ENCODE peak calls at places on chromosomes 7 and 10, in seven cellular contexts. A, O, Z, P, Y, D and R are unnamed samples.

GRCh38 chr7:1650363-1651030 is 19.6 kb upstream of the ELFN1 start:
- DNase-seq in A (no peak), O (no peak), Z (peak; percentile 3), P (no peak), Y (no peak), D (no peak), R (no peak)

GRCh38 chr10:28317735-28318134 is 14.9 kb upstream of the MPP7 start:
- DNase-seq in A (no peak), O (no peak), Z (no peak), P (no peak), Y (no peak), D (no peak), R (no peak)

GRCh38 chr10:28250782-28251181 is 52.1 kb downstream of the MPP7 start:
- DNase-seq in A (no peak), O (peak; percentile 59), Z (peak; percentile 20), P (peak; percentile 26), Y (no peak), D (no peak), R (peak; percentile 19)

GRCh38 chr7:155373359-155374273 is 75.9 kb downstream of the INSIG1 start:
- DNase-seq in A (no peak), O (peak; percentile 26), Z (no peak), P (no peak), Y (no peak), D (no peak), R (peak; percentile 11)

GRCh38 chr7:142646274-142646895 is 102.9 kb upstream of the PRSS1 start:
- DNase-seq in A (no peak), O (no peak), Z (no peak), P (no peak), Y (no peak), D (no peak), R (no peak)

GRCh38 chr7:41232086-41232485 is 470.8 kb downstream of the INHBA start:
- DNase-seq in A (no peak), O (peak; percentile 48), Z (no peak), P (no peak), Y (no peak), D (no peak), R (no peak)

GRCh38 chr10:73892314-73893080 is 18.1 kb upstream of the CAMK2G start:
- DNase-seq in A (no peak), O (peak; percentile 64), Z (no peak), P (no peak), Y (no peak), D (no peak), R (peak; percentile 82)

GRCh38 chr7:78510580-78511188 is 712.1 kb downstream of the PHTF2 start:
- DNase-seq in A (peak; percentile 7), O (peak; percentile 63), Z (peak; percentile 49), P (peak; percentile 50), Y (no peak), D (peak; percentile 4), R (peak; percentile 42)

GRCh38 chr10:46306550-46307184 is 19.9 kb downstream of the ANTXRL start:
- DNase-seq in A (no peak), O (no peak), Z (no peak), P (no peak), Y (no peak), D (no peak), R (no peak)

GRCh38 chr10:101969496-101969895 is 86.5 kb downstream of the ARMH3 start:
- DNase-seq in A (no peak), O (no peak), Z (no peak), P (no peak), Y (no peak), D (no peak), R (no peak)
- H3K4me3 ChIP-seq in A (no peak overlapping the region), O (no peak overlapping the region), Z (no peak overlapping the region), P (no peak overlapping the region), Y (no peak overlapping the region), D (no peak overlapping the region), R (no peak overlapping the region)

GRCh38 chr10:34590802-34591201 is 224.3 kb downstream of the PARD3 start:
- DNase-seq in A (no peak), O (no peak), Z (no peak), P (no peak), Y (no peak), D (no peak), R (no peak)
- TF ChIP-seq CTCF in A (no peak), O (no peak), Z (no peak), P (no peak), Y (no peak), D (no peak), R (no peak)

DNA sequence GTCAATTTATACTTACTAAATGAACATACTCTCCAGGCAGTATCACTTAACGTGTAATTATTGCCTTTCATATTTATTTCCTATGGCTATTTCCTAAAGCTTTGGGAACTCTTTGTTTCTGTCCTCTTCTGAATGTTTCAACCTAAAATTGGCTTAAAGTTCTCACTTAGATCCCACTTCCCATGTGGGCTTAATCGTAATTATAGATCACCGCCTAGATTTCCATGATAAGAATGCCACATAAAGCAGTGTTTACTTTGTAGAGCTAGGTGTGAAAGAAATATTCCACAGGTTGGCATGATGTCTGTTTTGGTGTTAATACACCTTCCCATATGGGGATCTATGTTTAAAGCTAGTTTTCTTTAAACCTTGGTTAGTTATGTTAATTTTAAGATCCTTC is 1.5 kb downstream of the HDAC9 start:
- DNase-seq in A (no peak), O (no peak), Z (no peak), P (no peak), Y (no peak), D (no peak), R (no peak)
- H3K4me3 ChIP-seq in A (peak overlapping the region; percentile 63), O (peak overlapping the region; percentile 53), Z (no peak overlapping the region), P (no peak overlapping the region), Y (peak overlapping the region; percentile 73), D (no peak overlapping the region), R (no peak overlapping the region)

DNA sequence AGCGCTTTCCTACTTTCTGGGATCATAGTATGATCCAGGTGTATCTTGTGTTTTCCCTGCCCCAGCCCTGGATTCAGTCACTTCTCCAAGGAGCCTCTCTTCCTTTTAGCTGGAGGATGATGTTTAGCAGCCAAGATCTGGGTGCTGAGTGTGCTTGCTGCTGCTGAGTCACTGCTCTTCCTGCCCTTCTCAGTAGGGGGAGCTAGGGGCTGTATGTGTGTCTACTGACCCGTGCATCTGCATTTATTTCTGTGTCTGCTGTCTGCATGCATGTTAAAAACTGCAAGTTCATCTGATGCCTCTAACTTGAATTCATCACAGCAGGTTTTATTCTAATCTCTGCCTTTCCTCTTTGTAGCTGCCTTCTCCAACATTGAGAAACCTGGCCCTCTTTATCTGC is 31.6 kb downstream of the MGMT start:
- DNase-seq in A (no peak), O (no peak), Z (no peak), P (no peak), Y (no peak), D (no peak), R (no peak)
- TF ChIP-seq CTCF in A (no peak), O (no peak), Z (no peak), P (no peak), Y (no peak), D (no peak), R (no peak)

GRCh38 chr10:71848325-71849277 is 2.5 kb downstream of the PSAP start:
- DNase-seq in A (no peak), O (peak; percentile 41), Z (no peak), P (no peak), Y (no peak), D (no peak), R (no peak)

GRCh38 chr10:71850745-71851629 is at the start of gene PSAP:
- DNase-seq in A (peak; percentile 99), O (peak; percentile 97), Z (peak; percentile 100), P (peak; percentile 94), Y (peak; percentile 98), D (peak; percentile 99), R (peak; percentile 98)

GRCh38 chr10:71847418-71847817 is 3.6 kb downstream of the PSAP start:
- DNase-seq in A (no peak), O (no peak), Z (no peak), P (no peak), Y (no peak), D (no peak), R (no peak)

GRCh38 chr10:71850021-71850744 is 868 bp downstream of the PSAP start:
- DNase-seq in A (no peak), O (no peak), Z (no peak), P (no peak), Y (no peak), D (no peak), R (no peak)

GRCh38 chr10:71849461-71849908 is 1.6 kb downstream of the PSAP start:
- DNase-seq in A (no peak), O (no peak), Z (no peak), P (no peak), Y (no peak), D (no peak), R (no peak)
- H3K4me3 ChIP-seq in A (peak overlapping the region; percentile 90), O (peak overlapping the region; percentile 100), Z (peak overlapping the region; percentile 83), P (peak overlapping the region; percentile 94), Y (peak overlapping the region; percentile 99), D (no peak overlapping the region), R (peak overlapping the region; percentile 97)